ENCODE peak calls at places on chromosomes 16 and 17, in six cellular contexts. E is hypothalamus; L is stimulated activated CD8-positive, alpha-beta memory T cell treated with anti-CD3 and anti-CD28 coated beads, Interleukin-7, amount 100 ng/mL, for 1 hour; A is neuronal stem cell; F is GM23338; W is foreskin fibroblast. H is an unnamed sample.

GRCh38 chr17:7119314-7119713 is 4.7 kb upstream of the ASGR2 start:
- DNase-seq in E (no peak), L (no peak), A (no peak), F (peak), W (no peak), H (no peak)

GRCh38 chr17:32551186-32551955 is 64.6 kb downstream of the CDK5R1 start:
- DNase-seq in E (no peak), L (no peak), A (no peak), F (no peak), W (peak), H (peak)

GRCh38 chr16:10938844-10939648 is 3.2 kb downstream of the DEXI start:
- DNase-seq in E (no peak), L (no peak), A (no peak), F (no peak), W (no peak), H (no peak)

GRCh38 chr16:65044861-65045260 is 77.0 kb downstream of the CDH11 start:
- DNase-seq in E (no peak), L (no peak), A (no peak), F (no peak), W (peak), H (peak)

GRCh38 chr17:1422907-1423306 is 22.9 kb upstream of the YWHAE start:
- DNase-seq in E (no peak), L (no peak), A (no peak), F (no peak), W (peak), H (peak)

GRCh38 chr16:22692034-22692433 is 121.9 kb upstream of the HS3ST2 start:
- DNase-seq in E (no peak), L (no peak), A (no peak), F (no peak), W (no peak), H (no peak)

GRCh38 chr17:65698381-65699061 is 137.1 kb upstream of the AXIN2 start:
- DNase-seq in E (no peak), L (no peak), A (peak), F (peak), W (peak), H (peak)

GRCh38 chr16:87160218-87160617 is 157.0 kb downstream of the C16orf95 start:
- DNase-seq in E (no peak), L (no peak), A (no peak), F (no peak), W (peak), H (no peak)

GRCh38 chr16:88865742-88866141 is 718 bp downstream of the PABPN1L start:
- DNase-seq in E (no peak), L (no peak), A (no peak), F (no peak), W (no peak), H (no peak)

GRCh38 chr16:89455178-89455577 is 35.2 kb downstream of the ANKRD11 start:
- DNase-seq in E (no peak), L (no peak), A (no peak), F (no peak), W (no peak), H (no peak)

GRCh38 chr17:20293501-20293900 is 173.8 kb downstream of the LGALS9B start:
- DNase-seq in E (no peak), L (no peak), A (no peak), F (no peak), W (no peak), H (no peak)

GRCh38 chr17:37406635-37407455 is at the start of the genes ACACA and TADA2A:
- DNase-seq in E (peak), L (peak), A (peak), F (peak), W (peak), H (peak)

GRCh38 chr16:90020838-90021382 is 1.7 kb upstream of the DBNDD1 start:
- DNase-seq in E (no peak), L (no peak), A (no peak), F (no peak), W (peak), H (peak)

GRCh38 chr17:17813725-17814095 is 23.1 kb downstream of the SREBF1 start:
- DNase-seq in E (no peak), L (no peak), A (no peak), F (no peak), W (no peak), H (no peak)

GRCh38 chr16:89550421-89550988 is 10.0 kb upstream of the RPL13 start:
- DNase-seq in E (no peak), L (no peak), A (no peak), F (no peak), W (no peak), H (no peak)

GRCh38 chr16:2427526-2427925 is 1.7 kb upstream of the CCNF start:
- DNase-seq in E (no peak), L (no peak), A (no peak), F (no peak), W (no peak), H (no peak)

GRCh38 chr17:81483085-81483861 is 29.3 kb downstream of the ACTG1 start:
- DNase-seq in E (no peak), L (no peak), A (no peak), F (no peak), W (no peak), H (no peak)

GRCh38 chr16:63652091-63652490 is 1469.8 kb downstream of the CDH11 start:
- DNase-seq in E (no peak), L (no peak), A (no peak), F (peak), W (no peak), H (no peak)

GRCh38 chr16:67773569-67774456 is 32.5 kb downstream of the RANBP10 start:
- DNase-seq in E (no peak), L (no peak), A (no peak), F (no peak), W (peak), H (no peak)

GRCh38 chr17:76598004-76598439 is 12.4 kb upstream of the ST6GALNAC2 start:
- DNase-seq in E (no peak), L (no peak), A (no peak), F (no peak), W (no peak), H (no peak)

GRCh38 chr17:71441098-71441497 is 679.7 kb upstream of the SOX9 start:
- DNase-seq in E (no peak), L (no peak), A (no peak), F (no peak), W (peak), H (peak)

GRCh38 chr16:1792836-1793577 is 498 bp downstream of the IGFALS start:
- DNase-seq in E (no peak), L (no peak), A (no peak), F (no peak), W (no peak), H (no peak)